ENCODE peak calls at places on chromosomes 12 and 14, in nine cellular contexts. L, R, S, A, B, H, C, Q and T are unnamed samples.

GRCh38 chr12:112978163-112979081 is at the start of gene OAS2:
- DNase-seq in L (no peak), R (peak; percentile 48), S (no peak), A (peak; percentile 80), B (peak; percentile 93), H (peak; percentile 29), C (peak; percentile 39), Q (no peak), T (no peak)

GRCh38 chr12:88207921-88208640 is 66.0 kb downstream of the TMTC3 start:
- DNase-seq in L (peak; percentile 78), R (peak; percentile 79), S (no peak), A (no peak), B (no peak), H (no peak), C (peak; percentile 20), Q (no peak), T (no peak)

GRCh38 chr14:52895000-52895399 is 55.9 kb downstream of the FERMT2 start:
- DNase-seq in L (peak; percentile 60), R (peak; percentile 66), S (no peak), A (peak; percentile 9), B (no peak), H (no peak), C (no peak), Q (no peak), T (no peak)

GRCh38 chr12:27236498-27236897 is 7.6 kb upstream of the STK38L start:
- DNase-seq in L (no peak), R (peak; percentile 50), S (no peak), A (no peak), B (no peak), H (no peak), C (no peak), Q (no peak), T (no peak)

GRCh38 chr14:95533822-95534221 is 1.0 kb upstream of the GLRX5 start:
- DNase-seq in L (no peak), R (no peak), S (no peak), A (peak; percentile 41), B (no peak), H (no peak), C (no peak), Q (no peak), T (no peak)

GRCh38 chr14:50002926-50003212 is 110.0 kb downstream of the ARF6 start:
- DNase-seq in L (no peak), R (no peak), S (no peak), A (no peak), B (no peak), H (no peak), C (no peak), Q (no peak), T (no peak)

GRCh38 chr12:115044073-115044472 is 360.1 kb upstream of the TBX3 start:
- DNase-seq in L (no peak), R (peak; percentile 10), S (no peak), A (no peak), B (no peak), H (no peak), C (no peak), Q (no peak), T (no peak)

GRCh38 chr14:33617154-33617553 is 333.7 kb downstream of the EGLN3 start:
- DNase-seq in L (peak; percentile 93), R (peak; percentile 28), S (no peak), A (no peak), B (no peak), H (no peak), C (no peak), Q (no peak), T (peak; percentile 50)

GRCh38 chr12:51246254-51246853 is 7.7 kb downstream of the DAZAP2 start:
- DNase-seq in L (peak; percentile 53), R (peak; percentile 68), S (no peak), A (no peak), B (no peak), H (no peak), C (no peak), Q (peak; percentile 26), T (no peak)

GRCh38 chr14:64266206-64266605 is 28.0 kb downstream of the ESR2 start:
- DNase-seq in L (no peak), R (peak; percentile 77), S (no peak), A (no peak), B (no peak), H (no peak), C (no peak), Q (no peak), T (no peak)

GRCh38 chr12:60205500-60205899 is 609.7 kb downstream of the SLC16A7 start:
- DNase-seq in L (peak; percentile 57), R (peak; percentile 41), S (no peak), A (no peak), B (no peak), H (no peak), C (no peak), Q (no peak), T (peak; percentile 47)

GRCh38 chr14:51547260-51547659 is 104.5 kb upstream of the FRMD6 start:
- DNase-seq in L (peak; percentile 100), R (peak; percentile 100), S (peak; percentile 36), A (no peak), B (no peak), H (peak; percentile 65), C (no peak), Q (peak; percentile 58), T (peak; percentile 97)

GRCh38 chr14:88840926-88841325 is 16.5 kb downstream of the TTC8 start:
- DNase-seq in L (no peak), R (no peak), S (no peak), A (no peak), B (no peak), H (no peak), C (no peak), Q (peak; percentile 74), T (no peak)

GRCh38 chr12:120138366-120138765 is 21.8 kb upstream of the RAB35 start:
- DNase-seq in L (no peak), R (no peak), S (no peak), A (no peak), B (no peak), H (no peak), C (no peak), Q (no peak), T (no peak)

GRCh38 chr14:50704454-50705010 is 36.4 kb upstream of the SAV1 start:
- DNase-seq in L (no peak), R (no peak), S (no peak), A (no peak), B (no peak), H (no peak), C (no peak), Q (no peak), T (no peak)

GRCh38 chr12:108457006-108457733 is 57.9 kb upstream of the FICD start:
- DNase-seq in L (peak; percentile 13), R (peak; percentile 34), S (no peak), A (peak; percentile 18), B (no peak), H (no peak), C (no peak), Q (peak; percentile 51), T (no peak)

GRCh38 chr12:40188558-40189320 is 36.1 kb upstream of the LRRK2 start:
- DNase-seq in L (no peak), R (no peak), S (no peak), A (no peak), B (no peak), H (no peak), C (no peak), Q (no peak), T (no peak)

GRCh38 chr14:68701001-68701741 is 91.7 kb downstream of the ZFP36L1 start:
- DNase-seq in L (no peak), R (no peak), S (no peak), A (no peak), B (no peak), H (no peak), C (no peak), Q (no peak), T (no peak)

GRCh38 chr12:131399000-131399399 is 311.9 kb upstream of the SFSWAP start:
- DNase-seq in L (no peak), R (no peak), S (no peak), A (no peak), B (no peak), H (no peak), C (no peak), Q (no peak), T (no peak)
- H3K4me3 ChIP-seq in L (no peak overlapping the region), R (no peak overlapping the region), S (no peak overlapping the region), A (no peak overlapping the region), B (no peak overlapping the region), H (no peak overlapping the region), C (no peak overlapping the region), Q (no peak overlapping the region), T (no peak overlapping the region)

DNA sequence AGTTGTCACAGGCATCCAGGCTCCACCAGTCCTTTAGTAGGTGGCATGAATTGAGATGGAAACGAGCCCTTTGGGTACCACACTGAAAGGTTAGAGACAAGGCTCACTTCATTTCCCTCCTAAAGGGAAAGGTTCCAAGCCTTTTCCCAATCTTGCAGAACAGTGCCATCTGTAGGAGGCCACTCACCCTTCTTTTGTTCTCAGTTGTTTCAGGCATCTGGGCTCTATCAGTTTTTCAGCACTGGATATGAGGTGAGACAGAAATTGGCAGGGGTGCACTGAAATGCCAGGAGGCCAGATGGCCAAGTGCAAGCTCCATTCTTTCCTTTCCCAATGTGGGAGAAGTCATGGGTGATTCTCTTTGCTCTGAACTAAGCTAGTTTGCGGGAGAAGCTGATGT is 15.2 kb downstream of the FBXO33 start:
- DNase-seq in L (no peak), R (no peak), S (no peak), A (no peak), B (no peak), H (no peak), C (no peak), Q (peak; percentile 49), T (no peak)
- TF ChIP-seq CTCF in L (peak; percentile 23), R (no peak), S (no peak), A (no peak), B (no peak), H (no peak), C (no peak), Q (peak; percentile 71), T (no peak)

GRCh38 chr12:4252595-4252994 is 21.0 kb upstream of the CCND2 start:
- DNase-seq in L (no peak), R (no peak), S (no peak), A (no peak), B (peak; percentile 17), H (no peak), C (no peak), Q (no peak), T (no peak)
- H3K27me3 ChIP-seq in L (no peaks in the 10 kb centered on the region), R (peaks cover 8% of the 10 kb centered on the region), S (no peaks in the 10 kb centered on the region), A (no peaks in the 10 kb centered on the region), B (no peaks in the 10 kb centered on the region), H (no peaks in the 10 kb centered on the region), C (no peaks in the 10 kb centered on the region), Q (peaks cover 66% of the 10 kb centered on the region), T (no peaks in the 10 kb centered on the region)

GRCh38 chr12:72268386-72268785 is 3.8 kb upstream of the TRHDE start:
- DNase-seq in L (no peak), R (no peak), S (no peak), A (no peak), B (no peak), H (no peak), C (no peak), Q (no peak), T (no peak)
- H3K4me3 ChIP-seq in L (no peak overlapping the region), R (no peak overlapping the region), S (peak overlapping the region; percentile 34), A (no peak overlapping the region), B (no peak overlapping the region), H (no peak overlapping the region), C (no peak overlapping the region), Q (no peak overlapping the region), T (peak overlapping the region; percentile 3)

GRCh38 chr14:101235042-101235871 is 326.0 kb upstream of the DIO3 start:
- DNase-seq in L (peak; percentile 16), R (peak; percentile 32), S (no peak), A (no peak), B (no peak), H (peak; percentile 48), C (peak; percentile 42), Q (peak; percentile 90), T (peak; percentile 4)
- TF ChIP-seq CTCF in L (peak; percentile 55), R (peak; percentile 73), S (peak; percentile 21), A (no peak), B (peak; percentile 35), H (no peak), C (peak; percentile 24), Q (peak; percentile 88), T (peak; percentile 92)